ENCODE peak calls at places on chromosome 12, in five cellular contexts. R is stomach, Q is suprapubic skin, I is upper lobe of left lung, C is sigmoid colon. V is an unnamed sample. For H3K9me3, the result is how much of the 10 kb centered on the place peaks cover.

GRCh38 chr12:95701275-95701674 is 89.3 kb downstream of the NTN4 start:
- DNase-seq in I (no peak), Q (no peak), R (no peak), C (no peak), V (no peak)

GRCh38 chr12:57837779-57838562 is 8.6 kb downstream of the CTDSP2 start:
- DNase-seq in R (no peak), C (no peak), Q (no peak), I (peak), V (no peak)

GRCh38 chr12:67457799-67458680 is 188.9 kb downstream of the CAND1 start:
- DNase-seq in Q (no peak), R (no peak), I (no peak), C (no peak), V (no peak)

GRCh38 chr12:63949902-63950301 is 105.4 kb downstream of the SRGAP1 start:
- DNase-seq in I (no peak), C (no peak), Q (no peak), R (no peak), V (no peak)

GRCh38 chr12:126874427-126875026 is 1392.4 kb upstream of the TMEM132C start:
- DNase-seq in Q (peak), R (peak), I (peak), C (peak), V (peak)

GRCh38 chr12:108711486-108712163 is 19.7 kb downstream of the CORO1C start:
- DNase-seq in Q (no peak), C (no peak), I (no peak), R (no peak), V (no peak)

GRCh38 chr12:32149489-32149888 is 42.8 kb downstream of the BICD1 start:
- DNase-seq in Q (no peak), R (no peak), I (no peak), C (no peak), V (no peak)

GRCh38 chr12:113407931-113408585 is 4.4 kb upstream of the SDS start:
- DNase-seq in I (no peak), Q (no peak), C (no peak), R (no peak), V (no peak)

GRCh38 chr12:131210506-131211278 is 257.0 kb downstream of the ADGRD1 start:
- DNase-seq in C (peak), Q (peak), I (peak), R (no peak), V (no peak)

GRCh38 chr12:132182206-132182710 is 38.0 kb downstream of the NOC4L start:
- DNase-seq in C (no peak), Q (no peak), I (no peak), R (no peak), V (no peak)

GRCh38 chr12:76031081-76031413 is 529 bp downstream of the PHLDA1 start:
- DNase-seq in R (no peak), I (no peak), Q (peak), C (no peak), V (no peak)

GRCh38 chr12:76035045-76035444 is 3.5 kb upstream of the PHLDA1 start:
- DNase-seq in I (no peak), Q (no peak), C (no peak), R (no peak), V (no peak)

GRCh38 chr12:76032043-76032981 is 736 bp upstream of the PHLDA1 start:
- DNase-seq in Q (no peak), I (peak), C (peak), R (peak), V (peak)

GRCh38 chr12:76031414-76032042 is at the start of gene PHLDA1:
- DNase-seq in R (peak), Q (peak), C (peak), I (peak), V (peak)

DNA sequence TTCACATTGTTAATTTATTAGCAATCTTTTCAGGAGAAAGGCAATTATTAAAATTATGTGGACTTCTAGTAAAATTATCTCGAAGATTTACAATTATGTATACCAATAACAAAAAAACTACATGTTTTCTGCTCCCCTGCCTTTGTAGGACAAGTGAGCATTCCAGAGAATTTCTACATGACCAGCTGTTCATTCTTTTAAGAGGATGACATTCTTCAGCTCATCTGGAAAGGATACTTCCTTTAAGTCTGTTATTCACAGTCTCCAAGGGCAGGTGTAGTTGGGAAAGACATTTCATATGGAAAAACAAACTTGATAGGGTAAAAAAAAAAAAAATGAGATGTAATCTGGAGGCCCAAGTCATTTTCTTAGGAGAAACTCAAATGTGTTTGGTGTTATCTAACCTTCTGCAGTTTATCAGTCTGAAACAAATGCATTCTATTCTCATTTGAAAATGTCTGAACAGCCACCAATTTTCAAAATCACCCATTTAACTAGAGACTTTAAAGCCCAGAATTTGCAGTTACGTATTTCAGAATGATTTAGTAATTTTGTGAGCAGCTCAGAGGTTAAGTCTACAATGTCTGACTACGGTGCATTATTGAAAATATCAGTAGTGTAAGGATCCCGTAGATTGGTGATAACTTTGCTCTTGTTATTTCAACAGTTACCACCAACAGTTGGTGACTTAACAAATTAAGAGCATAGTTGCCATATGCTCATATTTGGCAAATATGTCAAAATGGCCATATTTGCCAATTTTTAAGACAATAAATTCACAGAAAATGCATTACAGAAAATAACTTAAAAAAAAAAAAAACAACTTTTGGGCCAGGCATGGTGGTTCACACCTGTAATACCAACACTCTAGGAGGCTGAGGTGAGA is 1.8 kb upstream of the PHLDA1 start:
- DNase-seq in Q (no peak), I (no peak), C (no peak), R (no peak), V (no peak)
- TF ChIP-seq POLR2AphosphoS5 in Q (no peak), I (no peak), C (no peak), R (no peak), V (no peak)

DNA sequence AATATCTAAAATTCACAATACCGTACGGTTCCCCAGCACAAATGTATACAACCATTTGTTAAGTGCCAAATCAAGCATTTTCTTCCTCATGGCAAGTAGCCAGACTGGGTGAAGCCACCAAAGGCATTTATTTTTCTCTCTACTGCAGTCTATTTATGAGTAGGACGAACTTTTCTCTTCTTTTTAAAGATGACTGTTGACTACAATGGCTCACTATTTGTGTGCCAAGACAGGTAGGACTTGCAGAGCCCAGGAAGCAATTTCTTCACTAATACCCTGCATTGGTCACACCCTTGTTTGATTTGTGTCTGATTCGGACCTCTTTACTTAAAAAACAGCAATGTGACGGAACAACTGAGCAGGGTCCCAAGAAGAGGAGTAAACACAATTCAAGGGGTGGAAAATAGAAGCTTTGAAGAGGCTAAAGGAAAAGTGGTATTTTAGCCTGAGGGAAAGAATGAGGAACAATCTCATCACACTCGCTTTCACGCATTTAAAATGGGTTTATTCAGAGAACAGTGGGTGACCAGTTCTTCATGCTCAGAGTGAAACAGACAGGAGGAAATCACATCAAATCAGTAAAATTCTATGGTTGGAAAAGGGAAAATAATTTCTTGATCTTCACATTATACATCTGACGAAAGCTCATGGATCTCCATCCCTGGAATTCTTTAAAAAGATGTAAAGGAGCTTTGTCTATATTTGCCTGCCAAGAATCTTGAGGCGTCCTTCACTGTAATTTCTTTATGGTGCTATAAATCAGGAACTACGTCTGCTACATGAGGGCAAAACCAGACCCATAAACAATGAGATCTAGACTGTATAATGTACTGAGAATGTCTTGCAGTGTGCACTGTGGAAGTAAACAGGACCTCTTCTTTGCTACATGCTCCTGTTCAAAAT is 183.8 kb downstream of the PPM1H start:
- DNase-seq in C (no peak), R (no peak), I (no peak), Q (no peak), V (no peak)
- TF ChIP-seq EP300 in C (no peak), R (no peak), I (no peak), Q (no peak), V (no peak)

DNA sequence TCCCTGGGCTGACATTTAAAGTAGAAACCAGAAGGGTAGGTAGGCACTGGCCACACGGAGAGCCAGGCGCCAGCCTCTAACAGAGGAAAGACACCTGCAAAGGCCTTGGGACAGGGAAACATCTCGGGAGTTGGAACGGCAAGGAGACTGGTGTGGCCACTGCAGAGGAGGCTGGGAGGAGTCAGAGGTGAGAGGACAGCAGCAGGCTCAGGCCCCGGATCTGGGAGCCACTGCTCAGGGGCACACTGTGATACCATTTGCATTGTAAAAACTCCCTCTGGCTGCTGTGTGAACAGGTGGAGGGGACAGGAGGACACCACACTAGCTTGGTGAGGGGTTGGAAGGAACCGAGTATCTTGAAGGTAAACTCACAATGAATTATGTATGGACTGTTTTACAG is 2.7 kb downstream of the ANHX start:
- DNase-seq in Q (no peak), C (no peak), R (no peak), I (no peak), V (no peak)
- H3K9me3 ChIP-seq in Q (under half), C (under half), R (half or more), I (under half), V (under half)

GRCh38 chr12:122506393-122506938 is 5.7 kb upstream of the ZCCHC8 start:
- DNase-seq in Q (no peak), C (no peak), I (no peak), R (no peak), V (no peak)

GRCh38 chr12:122503783-122504590 is 3.3 kb upstream of the ZCCHC8 start:
- DNase-seq in Q (no peak), R (no peak), I (no peak), C (no peak), V (no peak)

GRCh38 chr12:122505419-122506051 is 4.8 kb upstream of the ZCCHC8 start:
- DNase-seq in C (no peak), R (no peak), Q (no peak), I (no peak), V (no peak)

GRCh38 chr12:122503147-122503751 is 2.5 kb upstream of the ZCCHC8 start:
- DNase-seq in C (no peak), I (no peak), R (no peak), Q (no peak), V (no peak)

GRCh38 chr12:122508163-122508562 is 7.4 kb upstream of the ZCCHC8 start:
- DNase-seq in R (no peak), Q (no peak), I (no peak), C (no peak), V (no peak)
- TF ChIP-seq POLR2AphosphoS5 in R (no peak), Q (no peak), I (no peak), C (no peak), V (no peak)

DNA sequence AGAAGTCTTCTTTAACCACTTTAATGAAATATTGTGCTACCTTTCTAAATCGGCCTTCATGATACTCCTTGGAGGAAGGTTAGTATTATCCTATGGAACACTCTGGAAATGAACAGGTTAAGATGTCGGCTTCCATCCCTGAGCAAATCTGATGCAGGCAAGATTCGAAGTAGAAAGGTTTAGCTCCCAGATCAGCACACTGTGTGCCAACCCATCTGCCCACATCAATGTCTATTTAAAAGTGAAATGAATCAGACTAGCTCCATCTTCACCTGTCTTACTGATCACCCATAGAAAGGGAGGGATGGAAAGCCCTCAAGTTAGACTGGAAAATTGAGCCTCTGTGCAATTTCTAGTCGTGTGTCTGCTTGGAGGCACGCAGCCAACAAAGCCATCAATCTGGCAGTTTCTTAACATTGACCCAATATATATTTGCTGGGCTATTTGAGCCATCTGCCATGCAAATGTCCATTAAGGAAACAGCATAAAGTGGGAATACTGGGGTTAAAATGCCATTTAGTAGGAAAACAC is 506.1 kb downstream of the RMST start:
- DNase-seq in Q (no peak), I (no peak), C (no peak), R (no peak), V (no peak)
- TF ChIP-seq EP300 in Q (no peak), I (no peak), C (no peak), R (no peak), V (no peak)

DNA sequence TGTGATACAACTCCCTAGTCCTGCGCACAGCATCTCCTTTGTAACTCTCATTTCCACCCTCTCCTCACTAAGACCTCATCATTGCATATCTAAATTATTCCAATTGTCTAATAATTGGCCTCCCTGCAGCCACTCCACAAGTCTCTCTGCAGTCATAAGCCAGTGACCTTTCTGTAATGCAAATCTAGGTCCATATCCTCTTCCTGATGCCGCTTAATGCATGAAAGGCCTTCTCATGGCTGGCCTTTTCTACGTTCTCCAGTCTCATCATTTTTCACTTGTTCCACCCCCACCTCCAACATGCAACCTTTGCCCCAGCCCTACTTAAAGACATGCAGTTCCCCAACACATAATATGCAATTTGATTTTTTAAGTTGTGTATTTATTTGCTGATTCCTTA is 96.0 kb downstream of the RPAP3 start:
- DNase-seq in Q (no peak), C (no peak), I (no peak), R (no peak), V (no peak)
- H3K9me3 ChIP-seq in Q (under half), C (under half), I (under half), R (under half), V (under half)

DNA sequence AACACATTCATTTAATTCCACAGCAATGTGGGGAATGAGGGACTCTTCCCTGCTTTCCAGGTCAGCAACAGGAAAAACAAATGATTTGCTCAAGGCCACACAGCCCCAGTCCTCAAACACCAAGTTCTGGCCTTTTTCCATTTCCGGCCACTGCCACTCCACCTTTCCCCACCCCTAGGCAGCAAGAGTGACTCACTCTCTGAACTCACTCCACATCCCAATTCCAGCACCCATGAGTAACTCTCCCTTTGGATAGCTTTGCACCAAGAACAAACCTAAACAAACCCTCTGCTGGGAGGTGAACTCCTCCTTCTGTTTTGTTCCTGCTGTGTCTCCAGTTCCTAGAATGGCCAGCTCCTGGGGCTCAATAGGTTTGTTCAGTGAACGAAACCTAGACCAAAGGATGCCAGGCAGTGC is 30.4 kb upstream of the PLEKHG6 start:
- DNase-seq in Q (peak), I (peak), R (peak), C (peak), V (peak)
- TF ChIP-seq POLR2AphosphoS5 in Q (peak), I (peak), R (peak), C (peak), V (peak)